ENCODE peak calls at places on chromosomes 11 and 22, in four cellular contexts. Z, U, S and I are unnamed samples.

GRCh38 chr22:39956932-39957664 is 3.1 kb upstream of the TMA7B start:
- DNase-seq in Z (peak), U (no peak), S (no peak), I (no peak)

GRCh38 chr22:48940266-48940987 is 887.2 kb downstream of the BRD1 start:
- DNase-seq in Z (no peak), U (peak), S (no peak), I (no peak)

GRCh38 chr11:115197031-115197430 is 307.2 kb downstream of the CADM1 start:
- DNase-seq in Z (no peak), U (no peak), S (no peak), I (no peak)

GRCh38 chr11:18022419-18022818 is 9.6 kb upstream of the SERGEF start:
- DNase-seq in Z (no peak), U (no peak), S (no peak), I (no peak)

GRCh38 chr11:47245586-47246357 is 2.8 kb downstream of the ACP2 start:
- DNase-seq in Z (no peak), U (no peak), S (no peak), I (peak)

GRCh38 chr22:49951001-49951677 is 9.4 kb upstream of the PIM3 start:
- DNase-seq in Z (no peak), U (no peak), S (no peak), I (no peak)

GRCh38 chr11:77400306-77400705 is 73.6 kb downstream of the PAK1 start:
- DNase-seq in Z (no peak), U (no peak), S (no peak), I (no peak)

GRCh38 chr11:14420223-14420622 is 61.2 kb upstream of the RRAS2 start:
- DNase-seq in Z (no peak), U (no peak), S (no peak), I (no peak)

GRCh38 chr22:17095538-17095937 is 10.7 kb downstream of the IL17RA start:
- DNase-seq in Z (no peak), U (no peak), S (no peak), I (peak)

GRCh38 chr22:44202261-44202789 is 21.6 kb downstream of the PARVG start:
- DNase-seq in Z (no peak), U (no peak), S (no peak), I (no peak)

GRCh38 chr11:83162377-83162776 is 5.4 kb downstream of the PCF11 start:
- DNase-seq in Z (no peak), U (no peak), S (no peak), I (no peak)

GRCh38 chr22:44348963-44349950 is 36.5 kb upstream of the SHISAL1 start:
- DNase-seq in Z (no peak), U (no peak), S (no peak), I (peak)

GRCh38 chr22:36368359-36368983 is 19.3 kb downstream of the MYH9 start:
- DNase-seq in Z (no peak), U (no peak), S (peak), I (peak)

GRCh38 chr11:79243412-79244174 is 197.2 kb downstream of the TENM4 start:
- DNase-seq in Z (no peak), U (no peak), S (no peak), I (no peak)

GRCh38 chr11:19552684-19553083 is 160.0 kb upstream of the NAV2 start:
- DNase-seq in Z (no peak), U (no peak), S (no peak), I (no peak)

GRCh38 chr11:57340228-57340627 is 2.1 kb downstream of the P2RX3 start:
- DNase-seq in Z (no peak), U (no peak), S (no peak), I (peak)

GRCh38 chr11:66745356-66746235 is 16.6 kb upstream of the SPTBN2 start:
- DNase-seq in Z (no peak), U (peak), S (no peak), I (no peak)

GRCh38 chr11:94132152-94132558 is 3.5 kb downstream of the PANX1 start:
- DNase-seq in Z (no peak), U (peak), S (no peak), I (no peak)

GRCh38 chr11:15113381-15113780 is 1.3 kb upstream of the INSC start:
- DNase-seq in Z (peak), U (no peak), S (no peak), I (no peak)

GRCh38 chr11:47773882-47774281 is 6.7 kb upstream of the FNBP4 start:
- DNase-seq in Z (no peak), U (no peak), S (no peak), I (no peak)

GRCh38 chr11:70124321-70125061 is 46.4 kb downstream of the ANO1 start:
- DNase-seq in Z (no peak), U (no peak), S (no peak), I (no peak)

GRCh38 chr11:17418437-17418836 is 30.0 kb upstream of the KCNJ11 start:
- DNase-seq in Z (no peak), U (no peak), S (no peak), I (no peak)

GRCh38 chr11:130024356-130024755 is 21.7 kb upstream of the PRDM10 start:
- DNase-seq in Z (no peak), U (no peak), S (no peak), I (no peak)

DNA sequence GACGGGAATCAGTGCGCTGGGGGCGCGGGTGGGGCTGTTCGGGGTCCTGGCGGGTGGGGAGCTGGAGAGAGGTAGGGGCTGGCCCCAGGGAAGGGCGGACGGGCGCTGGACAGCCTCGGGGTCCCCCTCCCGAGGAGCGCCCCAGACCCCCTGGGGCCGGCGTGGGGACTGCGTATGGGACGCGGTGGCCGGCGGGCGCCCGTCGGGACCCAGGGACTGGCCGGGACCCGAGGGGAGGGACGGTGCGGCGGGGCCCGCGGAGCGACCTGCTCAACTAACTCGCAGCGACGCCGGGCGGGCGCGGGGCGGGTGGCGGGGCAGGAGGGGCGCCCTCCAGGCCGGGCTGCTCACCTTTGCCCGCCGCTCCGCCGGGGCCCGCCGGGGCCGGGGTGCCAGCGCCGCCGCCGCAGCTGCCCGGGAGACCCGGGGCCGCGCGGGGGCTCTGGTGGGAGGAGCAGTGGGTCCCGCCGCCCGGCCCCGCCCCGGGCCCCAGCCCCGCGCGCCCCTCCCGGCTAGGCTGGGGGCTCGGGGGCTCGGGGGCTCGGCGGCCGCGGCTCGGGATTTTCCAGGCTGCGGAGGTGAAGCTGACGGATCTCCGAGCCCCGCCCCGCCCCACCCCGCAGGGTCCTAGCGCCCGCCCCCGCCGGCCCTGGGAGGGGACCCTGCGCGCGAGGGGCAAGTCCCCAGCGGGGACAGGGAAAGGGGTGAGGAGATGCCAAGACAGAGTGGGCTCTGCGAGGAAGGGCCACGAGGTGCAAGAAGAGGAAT is 12.3 kb downstream of the STARD10 start:
- DNase-seq in Z (no peak), U (peak), S (no peak), I (peak)
- TF ChIP-seq TCF12 in Z (no peak), U (no peak), S (no peak), I (no peak)

GRCh38 chr11:61589961-61590360 is 9.1 kb upstream of the SYT7 start:
- DNase-seq in Z (no peak), U (no peak), S (no peak), I (no peak)

GRCh38 chr11:61587951-61588695 is 7.2 kb upstream of the SYT7 start:
- DNase-seq in Z (no peak), U (peak), S (no peak), I (peak)

GRCh38 chr11:61585115-61585514 is 4.2 kb upstream of the SYT7 start:
- DNase-seq in Z (no peak), U (no peak), S (no peak), I (no peak)

GRCh38 chr11:61586792-61587430 is 6.0 kb upstream of the SYT7 start:
- DNase-seq in Z (no peak), U (no peak), S (peak), I (no peak)

GRCh38 chr11:61587541-61587941 is 6.7 kb upstream of the SYT7 start:
- DNase-seq in Z (no peak), U (peak), S (no peak), I (no peak)
- TF ChIP-seq TCF12 in Z (no peak), U (peak), S (no peak), I (no peak)

DNA sequence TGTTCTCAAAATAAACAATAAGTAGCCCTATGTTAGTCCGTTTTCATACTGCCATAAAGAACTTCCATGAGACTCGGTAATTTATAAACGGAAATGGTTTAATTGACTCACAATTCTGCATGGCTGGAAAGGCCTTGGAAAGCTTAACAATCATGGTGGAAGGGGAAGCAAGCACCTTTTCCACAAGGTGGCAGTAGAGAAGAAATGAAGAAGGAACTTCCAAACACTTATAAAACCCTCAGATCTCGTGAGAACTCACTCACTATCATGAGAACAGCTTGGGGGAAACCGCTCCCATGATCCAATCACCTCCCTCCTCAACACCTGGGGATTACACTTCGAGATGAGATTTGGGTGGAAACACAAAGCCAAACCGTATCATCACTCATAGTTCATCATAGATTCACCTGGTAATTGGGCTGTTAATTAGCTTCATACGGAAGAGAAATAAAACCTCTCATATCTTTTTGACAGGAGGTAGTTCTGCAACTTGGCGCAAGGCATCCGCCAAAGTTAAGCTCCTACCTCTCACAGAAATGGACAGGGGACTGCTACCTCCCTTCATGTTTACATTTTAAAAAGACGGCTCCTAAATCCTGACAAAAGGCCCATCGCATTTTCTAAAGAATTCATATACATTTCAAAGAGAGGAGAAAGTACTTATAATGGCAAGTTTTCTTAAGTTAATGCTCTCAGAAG is 49.0 kb downstream of the MUC15 start:
- DNase-seq in Z (no peak), U (peak), S (peak), I (no peak)
- TF ChIP-seq TCF12 in Z (no peak), U (no peak), S (no peak), I (no peak)

GRCh38 chr22:19710769-19711106 is 3.6 kb upstream of the SEPTIN5 start:
- DNase-seq in Z (no peak), U (no peak), S (no peak), I (no peak)

GRCh38 chr22:19713650-19714319 is 518 bp upstream of the SEPTIN5 start:
- DNase-seq in Z (no peak), U (peak), S (no peak), I (peak)

GRCh38 chr22:19714320-19715252 is at the start of gene SEPTIN5:
- DNase-seq in Z (no peak), U (peak), S (no peak), I (peak)

GRCh38 chr22:19715286-19715939 is 1.1 kb downstream of the SEPTIN5 start:
- DNase-seq in Z (no peak), U (no peak), S (no peak), I (no peak)

GRCh38 chr22:19713228-19713627 is 1.1 kb upstream of the SEPTIN5 start:
- DNase-seq in Z (no peak), U (no peak), S (no peak), I (no peak)
- TF ChIP-seq TCF12 in Z (no peak), U (no peak), S (no peak), I (no peak)

DNA sequence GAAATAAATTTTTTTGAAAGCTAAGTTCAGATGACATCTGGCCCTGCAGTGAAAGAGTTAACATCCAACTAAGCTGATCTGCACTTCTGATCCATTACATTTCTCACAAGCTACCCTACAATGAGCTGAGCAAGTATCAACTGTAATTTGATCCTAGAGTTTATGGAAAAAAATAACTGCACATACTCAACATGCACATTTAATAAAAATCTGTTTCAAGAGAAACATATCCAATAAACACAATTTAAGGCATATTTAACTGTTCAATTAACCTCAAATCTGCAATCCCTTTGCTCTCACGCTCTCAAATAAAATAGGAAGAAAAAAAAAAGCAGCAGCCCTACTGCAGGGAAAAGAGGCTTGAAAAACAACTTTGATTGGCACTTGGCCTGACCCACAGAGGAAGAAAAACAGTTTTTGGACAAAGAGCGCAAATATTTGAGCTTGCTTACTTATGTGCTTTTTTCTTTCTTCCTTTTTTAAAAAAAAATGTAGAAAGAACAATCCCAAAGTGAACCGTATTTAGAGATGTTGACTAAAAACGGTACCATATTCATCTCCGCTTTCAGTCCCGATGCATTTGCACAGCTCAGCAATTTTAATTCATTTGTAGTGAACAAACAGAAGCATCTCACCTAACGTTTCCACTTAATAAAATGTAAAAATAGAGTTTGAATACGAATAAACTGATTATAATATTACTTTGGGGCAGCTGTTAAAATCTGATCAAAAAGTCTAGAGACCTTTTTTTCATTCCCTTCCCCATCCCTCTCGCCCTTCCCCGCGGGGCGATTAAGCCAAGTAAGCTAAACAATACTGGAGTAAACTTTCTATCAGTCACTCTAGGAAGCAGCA is 1.6 kb downstream of the SESN3 start:
- DNase-seq in Z (no peak), U (no peak), S (no peak), I (peak)
- TF ChIP-seq TCF12 in Z (no peak), U (no peak), S (no peak), I (no peak)